ENCODE peak calls at places on chromosomes 4 and X, in eight cellular contexts. One of them, this sample, is unnamed.

GRCh38 chr4:175435437-175435836 is 376.6 kb downstream of the GPM6A start:
- DNase-seq in astrocyte of the spinal cord: no peak
- DNase-seq in cardiac muscle cell: peak; percentile 9
- DNase-seq in lower leg skin: no peak
- DNase-seq in mucosa of descending colon: no peak
- DNase-seq in AG04450: no peak
- DNase-seq in tibial nerve: no peak
- DNase-seq in A673: peak; percentile 37
- DNase-seq in this sample: no peak

GRCh38 chrX:47191331-47191730 is 2.3 kb upstream of the UBA1 start:
- DNase-seq in cardiac muscle cell: no peak
- DNase-seq in mucosa of descending colon: peak; percentile 51
- DNase-seq in tibial nerve: no peak
- DNase-seq in astrocyte of the spinal cord: no peak
- DNase-seq in lower leg skin: no peak
- DNase-seq in AG04450: no peak
- DNase-seq in A673: peak; percentile 59
- DNase-seq in this sample: peak; percentile 78

GRCh38 chrX:100512471-100512870 is 72.3 kb upstream of the TNMD start:
- DNase-seq in cardiac muscle cell: peak; percentile 8
- DNase-seq in astrocyte of the spinal cord: peak; percentile 10
- DNase-seq in AG04450: no peak
- DNase-seq in mucosa of descending colon: no peak
- DNase-seq in A673: peak; percentile 10
- DNase-seq in tibial nerve: no peak
- DNase-seq in lower leg skin: no peak
- DNase-seq in this sample: peak; percentile 8

GRCh38 chrX:8738588-8739189 is 6.8 kb upstream of the ANOS1 start:
- DNase-seq in mucosa of descending colon: no peak
- DNase-seq in tibial nerve: peak; percentile 19
- DNase-seq in cardiac muscle cell: peak; percentile 62
- DNase-seq in lower leg skin: no peak
- DNase-seq in astrocyte of the spinal cord: peak; percentile 51
- DNase-seq in A673: peak; percentile 65
- DNase-seq in AG04450: no peak
- DNase-seq in this sample: peak; percentile 49

GRCh38 chr4:75432683-75433082 is 81.5 kb downstream of the RCHY1 start:
- DNase-seq in A673: peak; percentile 9
- DNase-seq in mucosa of descending colon: no peak
- DNase-seq in AG04450: no peak
- DNase-seq in astrocyte of the spinal cord: no peak
- DNase-seq in lower leg skin: no peak
- DNase-seq in tibial nerve: no peak
- DNase-seq in cardiac muscle cell: peak; percentile 22
- DNase-seq in this sample: peak; percentile 25

GRCh38 chr4:173024203-173024602 is 144.4 kb upstream of the GALNT7 start:
- DNase-seq in astrocyte of the spinal cord: no peak
- DNase-seq in lower leg skin: no peak
- DNase-seq in cardiac muscle cell: no peak
- DNase-seq in AG04450: no peak
- DNase-seq in A673: no peak
- DNase-seq in tibial nerve: no peak
- DNase-seq in mucosa of descending colon: no peak
- DNase-seq in this sample: no peak

GRCh38 chr4:75939890-75940691 is 722 bp downstream of the NAAA start:
- DNase-seq in lower leg skin: peak; percentile 65
- DNase-seq in astrocyte of the spinal cord: peak; percentile 52
- DNase-seq in A673: peak; percentile 53
- DNase-seq in mucosa of descending colon: peak; percentile 88
- DNase-seq in tibial nerve: peak; percentile 54
- DNase-seq in cardiac muscle cell: peak; percentile 58
- DNase-seq in AG04450: no peak
- DNase-seq in this sample: peak; percentile 56

GRCh38 chr4:8323947-8324555 is 54.5 kb downstream of the HTRA3 start:
- DNase-seq in lower leg skin: peak; percentile 10
- DNase-seq in AG04450: no peak
- DNase-seq in A673: no peak
- DNase-seq in astrocyte of the spinal cord: no peak
- DNase-seq in cardiac muscle cell: no peak
- DNase-seq in mucosa of descending colon: no peak
- DNase-seq in tibial nerve: no peak
- DNase-seq in this sample: peak; percentile 75

GRCh38 chrX:118807151-118808017 is 16.2 kb upstream of the ZCCHC12 start:
- DNase-seq in A673: peak; percentile 65
- DNase-seq in cardiac muscle cell: peak; percentile 68
- DNase-seq in astrocyte of the spinal cord: peak; percentile 42
- DNase-seq in AG04450: no peak
- DNase-seq in mucosa of descending colon: peak; percentile 45
- DNase-seq in lower leg skin: peak; percentile 16
- DNase-seq in tibial nerve: no peak
- DNase-seq in this sample: peak; percentile 53

GRCh38 chr4:83197555-83198235 is 83.2 kb upstream of the PLAC8 start:
- DNase-seq in tibial nerve: no peak
- DNase-seq in lower leg skin: no peak
- DNase-seq in cardiac muscle cell: peak; percentile 60
- DNase-seq in A673: no peak
- DNase-seq in astrocyte of the spinal cord: no peak
- DNase-seq in mucosa of descending colon: peak; percentile 70
- DNase-seq in AG04450: no peak
- DNase-seq in this sample: peak; percentile 53

GRCh38 chr4:108762559-108763225 is at the start of gene ETNPPL:
- DNase-seq in mucosa of descending colon: peak; percentile 26
- DNase-seq in tibial nerve: no peak
- DNase-seq in A673: peak; percentile 59
- DNase-seq in AG04450: no peak
- DNase-seq in cardiac muscle cell: peak; percentile 3
- DNase-seq in lower leg skin: no peak
- DNase-seq in astrocyte of the spinal cord: no peak
- DNase-seq in this sample: no peak

GRCh38 chr4:170497729-170498128 is 408.0 kb upstream of the AADAT start:
- DNase-seq in mucosa of descending colon: no peak
- DNase-seq in astrocyte of the spinal cord: no peak
- DNase-seq in tibial nerve: no peak
- DNase-seq in cardiac muscle cell: no peak
- DNase-seq in lower leg skin: no peak
- DNase-seq in A673: no peak
- DNase-seq in AG04450: no peak
- DNase-seq in this sample: no peak

GRCh38 chr4:183326853-183327252 is 4.6 kb upstream of the CLDN24 start:
- DNase-seq in astrocyte of the spinal cord: peak; percentile 25
- DNase-seq in A673: peak; percentile 56
- DNase-seq in tibial nerve: no peak
- DNase-seq in cardiac muscle cell: no peak
- DNase-seq in AG04450: no peak
- DNase-seq in lower leg skin: no peak
- DNase-seq in mucosa of descending colon: no peak
- DNase-seq in this sample: peak; percentile 19

GRCh38 chrX:46611658-46612362 is 38.2 kb downstream of the CHST7 start:
- DNase-seq in tibial nerve: no peak
- DNase-seq in lower leg skin: no peak
- DNase-seq in cardiac muscle cell: no peak
- DNase-seq in A673: no peak
- DNase-seq in AG04450: no peak
- DNase-seq in mucosa of descending colon: no peak
- DNase-seq in astrocyte of the spinal cord: no peak
- DNase-seq in this sample: no peak

GRCh38 chr4:3226467-3226866 is 22.5 kb upstream of the MSANTD1 start:
- DNase-seq in AG04450: no peak
- DNase-seq in tibial nerve: no peak
- DNase-seq in mucosa of descending colon: peak; percentile 51
- DNase-seq in A673: no peak
- DNase-seq in astrocyte of the spinal cord: no peak
- DNase-seq in lower leg skin: no peak
- DNase-seq in cardiac muscle cell: no peak
- DNase-seq in this sample: no peak

GRCh38 chr4:38747629-38748028 is 35.2 kb downstream of the TLR10 start:
- DNase-seq in lower leg skin: no peak
- DNase-seq in tibial nerve: no peak
- DNase-seq in mucosa of descending colon: no peak
- DNase-seq in astrocyte of the spinal cord: no peak
- DNase-seq in AG04450: no peak
- DNase-seq in A673: no peak
- DNase-seq in cardiac muscle cell: no peak
- DNase-seq in this sample: no peak

GRCh38 chrX:153600032-153600373 is 1.1 kb upstream of the CCNQ start:
- DNase-seq in AG04450: no peak
- DNase-seq in astrocyte of the spinal cord: no peak
- DNase-seq in tibial nerve: no peak
- DNase-seq in A673: no peak
- DNase-seq in mucosa of descending colon: no peak
- DNase-seq in cardiac muscle cell: peak; percentile 22
- DNase-seq in lower leg skin: no peak
- DNase-seq in this sample: peak; percentile 8

GRCh38 chr4:88763075-88763474 is 65.4 kb upstream of the NAP1L5 start:
- DNase-seq in lower leg skin: no peak
- DNase-seq in mucosa of descending colon: no peak
- DNase-seq in astrocyte of the spinal cord: no peak
- DNase-seq in AG04450: no peak
- DNase-seq in A673: no peak
- DNase-seq in tibial nerve: no peak
- DNase-seq in cardiac muscle cell: no peak
- DNase-seq in this sample: no peak

GRCh38 chr4:88759039-88759631 is 61.5 kb upstream of the NAP1L5 start:
- DNase-seq in AG04450: no peak
- DNase-seq in tibial nerve: no peak
- DNase-seq in A673: peak; percentile 80
- DNase-seq in mucosa of descending colon: no peak
- DNase-seq in astrocyte of the spinal cord: peak; percentile 36
- DNase-seq in cardiac muscle cell: peak; percentile 83
- DNase-seq in lower leg skin: no peak
- DNase-seq in this sample: peak; percentile 76

GRCh38 chr4:88761861-88762523 is 64.4 kb upstream of the NAP1L5 start:
- DNase-seq in astrocyte of the spinal cord: no peak
- DNase-seq in tibial nerve: no peak
- DNase-seq in A673: no peak
- DNase-seq in mucosa of descending colon: no peak
- DNase-seq in cardiac muscle cell: no peak
- DNase-seq in AG04450: no peak
- DNase-seq in lower leg skin: no peak
- DNase-seq in this sample: no peak

GRCh38 chr4:88758264-88758663 is 60.6 kb upstream of the NAP1L5 start:
- DNase-seq in tibial nerve: no peak
- DNase-seq in AG04450: no peak
- DNase-seq in cardiac muscle cell: no peak
- DNase-seq in A673: no peak
- DNase-seq in mucosa of descending colon: no peak
- DNase-seq in lower leg skin: no peak
- DNase-seq in astrocyte of the spinal cord: no peak
- DNase-seq in this sample: no peak

GRCh38 chr4:88761342-88761741 is 63.7 kb upstream of the NAP1L5 start:
- DNase-seq in cardiac muscle cell: no peak
- DNase-seq in tibial nerve: no peak
- DNase-seq in astrocyte of the spinal cord: no peak
- DNase-seq in lower leg skin: no peak
- DNase-seq in A673: no peak
- DNase-seq in AG04450: no peak
- DNase-seq in mucosa of descending colon: no peak
- DNase-seq in this sample: no peak
- TF ChIP-seq CTCF in cardiac muscle cell: no peak
- TF ChIP-seq CTCF in tibial nerve: no peak
- TF ChIP-seq CTCF in astrocyte of the spinal cord: no peak
- TF ChIP-seq CTCF in lower leg skin: no peak
- TF ChIP-seq CTCF in A673: no peak
- TF ChIP-seq CTCF in AG04450: no peak
- TF ChIP-seq CTCF in mucosa of descending colon: no peak
- TF ChIP-seq CTCF in this sample: no peak

GRCh38 chrX:24693453-24694202 is at the start of gene POLA1:
- DNase-seq in A673: peak; percentile 96
- DNase-seq in astrocyte of the spinal cord: peak; percentile 96
- DNase-seq in lower leg skin: peak; percentile 88
- DNase-seq in cardiac muscle cell: peak; percentile 98
- DNase-seq in tibial nerve: peak; percentile 78
- DNase-seq in AG04450: peak; percentile 87
- DNase-seq in mucosa of descending colon: peak; percentile 90
- DNase-seq in this sample: peak; percentile 95
- TF ChIP-seq CTCF in A673: no peak
- TF ChIP-seq CTCF in astrocyte of the spinal cord: no peak
- TF ChIP-seq CTCF in lower leg skin: no peak
- TF ChIP-seq CTCF in cardiac muscle cell: peak; percentile 41
- TF ChIP-seq CTCF in tibial nerve: peak; percentile 54
- TF ChIP-seq CTCF in AG04450: peak; percentile 33
- TF ChIP-seq CTCF in mucosa of descending colon: no peak
- TF ChIP-seq CTCF in this sample: peak; percentile 40

GRCh38 chr4:61411241-61411640 is 211.1 kb downstream of the ADGRL3 start:
- DNase-seq in tibial nerve: no peak
- DNase-seq in cardiac muscle cell: peak; percentile 48
- DNase-seq in mucosa of descending colon: no peak
- DNase-seq in AG04450: no peak
- DNase-seq in lower leg skin: no peak
- DNase-seq in A673: no peak
- DNase-seq in astrocyte of the spinal cord: no peak
- DNase-seq in this sample: no peak

GRCh38 chr4:61408861-61409260 is 208.7 kb downstream of the ADGRL3 start:
- DNase-seq in astrocyte of the spinal cord: no peak
- DNase-seq in lower leg skin: no peak
- DNase-seq in A673: no peak
- DNase-seq in AG04450: no peak
- DNase-seq in tibial nerve: no peak
- DNase-seq in cardiac muscle cell: no peak
- DNase-seq in mucosa of descending colon: no peak
- DNase-seq in this sample: peak; percentile 57

GRCh38 chr4:61405307-61405706 is 205.2 kb downstream of the ADGRL3 start:
- DNase-seq in astrocyte of the spinal cord: no peak
- DNase-seq in AG04450: no peak
- DNase-seq in cardiac muscle cell: no peak
- DNase-seq in tibial nerve: no peak
- DNase-seq in mucosa of descending colon: no peak
- DNase-seq in A673: no peak
- DNase-seq in lower leg skin: no peak
- DNase-seq in this sample: no peak

GRCh38 chr4:61406677-61407076 is 206.6 kb downstream of the ADGRL3 start:
- DNase-seq in AG04450: no peak
- DNase-seq in lower leg skin: no peak
- DNase-seq in mucosa of descending colon: no peak
- DNase-seq in tibial nerve: no peak
- DNase-seq in A673: no peak
- DNase-seq in cardiac muscle cell: no peak
- DNase-seq in astrocyte of the spinal cord: no peak
- DNase-seq in this sample: no peak

DNA sequence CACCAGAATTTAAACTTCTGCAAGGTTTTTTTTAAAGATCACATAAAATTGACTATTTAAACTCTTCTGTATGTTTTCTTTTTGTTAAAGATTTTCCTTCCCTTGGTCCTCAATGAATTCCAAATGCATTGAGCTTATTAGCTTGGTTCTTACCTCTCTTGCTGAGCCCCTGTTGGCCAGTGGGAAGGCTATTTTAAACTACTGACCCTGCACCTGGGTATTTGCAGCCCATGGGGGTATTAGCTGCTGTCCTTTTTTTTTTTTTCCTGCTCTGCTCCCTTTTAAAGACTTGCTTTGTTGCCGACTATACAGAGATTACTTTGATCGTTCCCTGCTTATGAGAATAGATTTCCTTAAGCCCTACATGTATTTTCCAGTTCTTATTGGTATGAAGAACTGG is 208.0 kb downstream of the ADGRL3 start:
- DNase-seq in cardiac muscle cell: no peak
- DNase-seq in tibial nerve: no peak
- DNase-seq in mucosa of descending colon: no peak
- DNase-seq in AG04450: no peak
- DNase-seq in lower leg skin: no peak
- DNase-seq in A673: no peak
- DNase-seq in astrocyte of the spinal cord: no peak
- DNase-seq in this sample: no peak
- TF ChIP-seq CTCF in cardiac muscle cell: no peak
- TF ChIP-seq CTCF in tibial nerve: no peak
- TF ChIP-seq CTCF in mucosa of descending colon: no peak
- TF ChIP-seq CTCF in AG04450: no peak
- TF ChIP-seq CTCF in lower leg skin: no peak
- TF ChIP-seq CTCF in A673: no peak
- TF ChIP-seq CTCF in astrocyte of the spinal cord: no peak
- TF ChIP-seq CTCF in this sample: no peak

GRCh38 chrX:113950081-113950678 is 633.7 kb upstream of the HTR2C start:
- DNase-seq in astrocyte of the spinal cord: no peak
- DNase-seq in lower leg skin: no peak
- DNase-seq in cardiac muscle cell: no peak
- DNase-seq in AG04450: no peak
- DNase-seq in tibial nerve: no peak
- DNase-seq in mucosa of descending colon: no peak
- DNase-seq in A673: no peak
- DNase-seq in this sample: no peak
- TF ChIP-seq CTCF in astrocyte of the spinal cord: no peak
- TF ChIP-seq CTCF in lower leg skin: no peak
- TF ChIP-seq CTCF in cardiac muscle cell: no peak
- TF ChIP-seq CTCF in AG04450: no peak
- TF ChIP-seq CTCF in tibial nerve: no peak
- TF ChIP-seq CTCF in mucosa of descending colon: no peak
- TF ChIP-seq CTCF in A673: no peak
- TF ChIP-seq CTCF in this sample: no peak